ENCODE peak calls at places on chromosomes 4 and X, in six cellular contexts. One of them, this sample, is unnamed.

GRCh38 chr4:68271851-68272756 is 26.6 kb upstream of the TMPRSS11B start:
- DNase-seq in effector CD4-positive, alpha-beta T cell: no peak
- DNase-seq in Calu3: peak
- DNase-seq in small intestine: peak
- DNase-seq in psoas muscle: no peak
- DNase-seq in pons: peak
- DNase-seq in this sample: peak

GRCh38 chrX:119375561-119375960 is 23.6 kb upstream of the SLC25A43 start:
- DNase-seq in effector CD4-positive, alpha-beta T cell: no peak
- DNase-seq in Calu3: no peak
- DNase-seq in small intestine: no peak
- DNase-seq in psoas muscle: no peak
- DNase-seq in pons: no peak
- DNase-seq in this sample: no peak

GRCh38 chrX:19956923-19957322 is 33.9 kb downstream of the BCLAF3 start:
- DNase-seq in effector CD4-positive, alpha-beta T cell: no peak
- DNase-seq in Calu3: no peak
- DNase-seq in small intestine: no peak
- DNase-seq in psoas muscle: no peak
- DNase-seq in pons: no peak
- DNase-seq in this sample: no peak

GRCh38 chr4:151296227-151296626 is 19.3 kb downstream of the PRSS48 start:
- DNase-seq in effector CD4-positive, alpha-beta T cell: no peak
- DNase-seq in Calu3: peak
- DNase-seq in small intestine: no peak
- DNase-seq in psoas muscle: no peak
- DNase-seq in pons: no peak
- DNase-seq in this sample: no peak

GRCh38 chrX:1657367-1658082 is 42.7 kb downstream of the ASMT start:
- DNase-seq in effector CD4-positive, alpha-beta T cell: peak
- DNase-seq in Calu3: no peak
- DNase-seq in small intestine: peak
- DNase-seq in psoas muscle: no peak
- DNase-seq in pons: peak
- DNase-seq in this sample: peak

GRCh38 chrX:11530621-11531020 is 135.1 kb downstream of the ARHGAP6 start:
- DNase-seq in effector CD4-positive, alpha-beta T cell: no peak
- DNase-seq in Calu3: no peak
- DNase-seq in small intestine: no peak
- DNase-seq in psoas muscle: no peak
- DNase-seq in pons: no peak
- DNase-seq in this sample: no peak

GRCh38 chrX:75155454-75155829 is 641 bp downstream of the ABCB7 start:
- DNase-seq in effector CD4-positive, alpha-beta T cell: no peak
- DNase-seq in Calu3: no peak
- DNase-seq in small intestine: peak
- DNase-seq in psoas muscle: no peak
- DNase-seq in pons: no peak
- DNase-seq in this sample: no peak

GRCh38 chr4:10821826-10822225 is 137.3 kb upstream of the CLNK start:
- DNase-seq in effector CD4-positive, alpha-beta T cell: no peak
- DNase-seq in Calu3: no peak
- DNase-seq in small intestine: no peak
- DNase-seq in psoas muscle: no peak
- DNase-seq in pons: no peak
- DNase-seq in this sample: no peak

GRCh38 chrX:102155806-102156179 is at the start of gene BEX5:
- DNase-seq in effector CD4-positive, alpha-beta T cell: peak
- DNase-seq in Calu3: peak
- DNase-seq in small intestine: peak
- DNase-seq in psoas muscle: peak
- DNase-seq in pons: peak
- DNase-seq in this sample: peak